ENCODE peak calls at places on chromosome 5, in six cellular contexts. One of them, this sample, is unnamed.

GRCh38 chr5:160423025-160423554 is 1.4 kb downstream of the PTTG1 start:
- DNase-seq in A549: no peak
- DNase-seq in endothelial cell of umbilical vein: no peak
- DNase-seq in K562: no peak
- DNase-seq in HepG2: no peak
- DNase-seq in GM12878: no peak
- DNase-seq in this sample: no peak

GRCh38 chr5:112682621-112683061 is 55.0 kb upstream of the APC start:
- DNase-seq in A549: no peak
- DNase-seq in endothelial cell of umbilical vein: no peak
- DNase-seq in K562: no peak
- DNase-seq in HepG2: no peak
- DNase-seq in GM12878: no peak
- DNase-seq in this sample: no peak

GRCh38 chr5:8829322-8830029 is 716.4 kb downstream of the SEMA5A start:
- DNase-seq in A549: peak
- DNase-seq in endothelial cell of umbilical vein: peak
- DNase-seq in K562: no peak
- DNase-seq in HepG2: no peak
- DNase-seq in GM12878: no peak
- DNase-seq in this sample: no peak

GRCh38 chr5:132076202-132076830 is 2.7 kb downstream of the CSF2 start:
- DNase-seq in A549: no peak
- DNase-seq in endothelial cell of umbilical vein: no peak
- DNase-seq in K562: no peak
- DNase-seq in HepG2: no peak
- DNase-seq in GM12878: no peak
- DNase-seq in this sample: no peak

GRCh38 chr5:98578438-98578837 is 195.0 kb upstream of the RGMB start:
- DNase-seq in A549: no peak
- DNase-seq in endothelial cell of umbilical vein: no peak
- DNase-seq in K562: no peak
- DNase-seq in HepG2: no peak
- DNase-seq in GM12878: no peak
- DNase-seq in this sample: no peak

GRCh38 chr5:7533941-7534340 is 138.0 kb downstream of the ADCY2 start:
- DNase-seq in A549: no peak
- DNase-seq in endothelial cell of umbilical vein: no peak
- DNase-seq in K562: no peak
- DNase-seq in HepG2: no peak
- DNase-seq in GM12878: no peak
- DNase-seq in this sample: no peak

GRCh38 chr5:80055491-80056170 is 20.5 kb downstream of the THBS4 start:
- DNase-seq in A549: no peak
- DNase-seq in endothelial cell of umbilical vein: no peak
- DNase-seq in K562: no peak
- DNase-seq in HepG2: no peak
- DNase-seq in GM12878: no peak
- DNase-seq in this sample: no peak

GRCh38 chr5:118981783-118982182 is 6.6 kb downstream of the DTWD2 start:
- DNase-seq in A549: no peak
- DNase-seq in endothelial cell of umbilical vein: no peak
- DNase-seq in K562: no peak
- DNase-seq in HepG2: no peak
- DNase-seq in GM12878: no peak
- DNase-seq in this sample: no peak

GRCh38 chr5:67029481-67029880 is 167.1 kb downstream of the CD180 start:
- DNase-seq in A549: no peak
- DNase-seq in endothelial cell of umbilical vein: no peak
- DNase-seq in K562: no peak
- DNase-seq in HepG2: no peak
- DNase-seq in GM12878: no peak
- DNase-seq in this sample: no peak

GRCh38 chr5:149675467-149676201 is 54.5 kb upstream of the PPARGC1B start:
- DNase-seq in A549: no peak
- DNase-seq in endothelial cell of umbilical vein: peak
- DNase-seq in K562: no peak
- DNase-seq in HepG2: no peak
- DNase-seq in GM12878: no peak
- DNase-seq in this sample: no peak

GRCh38 chr5:41762426-41762825 is 107.8 kb downstream of the OXCT1 start:
- DNase-seq in A549: no peak
- DNase-seq in endothelial cell of umbilical vein: peak
- DNase-seq in K562: no peak
- DNase-seq in HepG2: no peak
- DNase-seq in GM12878: no peak
- DNase-seq in this sample: no peak

GRCh38 chr5:131000289-131000688 is 164.8 kb downstream of the HINT1 start:
- DNase-seq in A549: no peak
- DNase-seq in endothelial cell of umbilical vein: no peak
- DNase-seq in K562: no peak
- DNase-seq in HepG2: no peak
- DNase-seq in GM12878: no peak
- DNase-seq in this sample: no peak

GRCh38 chr5:145243016-145243415 is 592.1 kb downstream of the PRELID2 start:
- DNase-seq in A549: no peak
- DNase-seq in endothelial cell of umbilical vein: no peak
- DNase-seq in K562: no peak
- DNase-seq in HepG2: no peak
- DNase-seq in GM12878: no peak
- DNase-seq in this sample: no peak

GRCh38 chr5:113029614-113030013 is 53.0 kb downstream of the DCP2 start:
- DNase-seq in A549: no peak
- DNase-seq in endothelial cell of umbilical vein: no peak
- DNase-seq in K562: no peak
- DNase-seq in HepG2: no peak
- DNase-seq in GM12878: no peak
- DNase-seq in this sample: no peak

GRCh38 chr5:168455201-168455600 is 31.1 kb upstream of the RARS1 start:
- DNase-seq in A549: no peak
- DNase-seq in endothelial cell of umbilical vein: no peak
- DNase-seq in K562: no peak
- DNase-seq in HepG2: no peak
- DNase-seq in GM12878: no peak
- DNase-seq in this sample: no peak

GRCh38 chr5:40853632-40854192 is 12.5 kb downstream of the CARD6 start:
- DNase-seq in A549: no peak
- DNase-seq in endothelial cell of umbilical vein: no peak
- DNase-seq in K562: peak
- DNase-seq in HepG2: no peak
- DNase-seq in GM12878: no peak
- DNase-seq in this sample: no peak

GRCh38 chr5:158287643-158288228 is 428.8 kb upstream of the CLINT1 start:
- DNase-seq in A549: no peak
- DNase-seq in endothelial cell of umbilical vein: peak
- DNase-seq in K562: no peak
- DNase-seq in HepG2: no peak
- DNase-seq in GM12878: no peak
- DNase-seq in this sample: no peak

DNA sequence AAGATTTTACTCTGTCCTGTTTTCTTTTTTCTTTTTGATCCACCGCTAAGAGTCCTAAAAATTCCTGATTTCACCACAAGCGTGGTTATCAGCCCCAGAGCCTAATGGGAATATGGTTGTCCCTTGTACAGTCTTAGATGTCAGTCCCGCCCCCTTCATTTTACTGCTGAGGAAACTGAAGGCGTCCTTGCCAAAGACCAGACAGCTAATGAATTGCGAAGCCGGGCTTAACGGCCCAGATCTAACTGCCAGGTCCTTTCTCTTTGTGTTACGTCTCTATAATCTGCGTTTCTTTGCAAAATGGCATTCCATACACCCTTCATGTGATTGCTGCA is 497 bp downstream of the NSA2 start:
- DNase-seq in A549: peak
- DNase-seq in endothelial cell of umbilical vein: no peak
- DNase-seq in K562: no peak
- DNase-seq in HepG2: peak
- DNase-seq in GM12878: no peak
- DNase-seq in this sample: peak
- TF ChIP-seq MYC in A549: no peak
- TF ChIP-seq MYC in endothelial cell of umbilical vein: no peak
- TF ChIP-seq MYC in K562: no peak
- TF ChIP-seq MYC in HepG2: no peak
- TF ChIP-seq MYC in GM12878: no peak
- TF ChIP-seq MYC in this sample: no peak

GRCh38 chr5:134070979-134071849 is 43.3 kb upstream of the TCF7 start:
- DNase-seq in A549: peak
- DNase-seq in endothelial cell of umbilical vein: no peak
- DNase-seq in K562: no peak
- DNase-seq in HepG2: peak
- DNase-seq in GM12878: peak
- DNase-seq in this sample: peak

GRCh38 chr5:134072471-134073220 is 41.8 kb upstream of the TCF7 start:
- DNase-seq in A549: no peak
- DNase-seq in endothelial cell of umbilical vein: no peak
- DNase-seq in K562: no peak
- DNase-seq in HepG2: no peak
- DNase-seq in GM12878: no peak
- DNase-seq in this sample: no peak

GRCh38 chr5:134071850-134072207 is 42.7 kb upstream of the TCF7 start:
- DNase-seq in A549: no peak
- DNase-seq in endothelial cell of umbilical vein: no peak
- DNase-seq in K562: no peak
- DNase-seq in HepG2: no peak
- DNase-seq in GM12878: no peak
- DNase-seq in this sample: no peak

GRCh38 chr5:134075102-134075501 is 39.4 kb upstream of the TCF7 start:
- DNase-seq in A549: no peak
- DNase-seq in endothelial cell of umbilical vein: no peak
- DNase-seq in K562: no peak
- DNase-seq in HepG2: no peak
- DNase-seq in GM12878: no peak
- DNase-seq in this sample: no peak

GRCh38 chr5:134073404-134073803 is 41.1 kb upstream of the TCF7 start:
- DNase-seq in A549: no peak
- DNase-seq in endothelial cell of umbilical vein: no peak
- DNase-seq in K562: no peak
- DNase-seq in HepG2: no peak
- DNase-seq in GM12878: no peak
- DNase-seq in this sample: no peak
- TF ChIP-seq MAX in A549: no peak
- TF ChIP-seq MAX in endothelial cell of umbilical vein: no peak
- TF ChIP-seq MAX in K562: no peak
- TF ChIP-seq MAX in HepG2: no peak
- TF ChIP-seq MAX in GM12878: no peak
- TF ChIP-seq MAX in this sample: no peak

GRCh38 chr5:55523293-55523692 is 11.5 kb downstream of the PLPP1 start:
- DNase-seq in A549: no peak
- DNase-seq in endothelial cell of umbilical vein: no peak
- DNase-seq in K562: no peak
- DNase-seq in HepG2: no peak
- DNase-seq in GM12878: no peak
- DNase-seq in this sample: no peak

GRCh38 chr5:55517804-55518203 is 17.0 kb downstream of the PLPP1 start:
- DNase-seq in A549: no peak
- DNase-seq in endothelial cell of umbilical vein: no peak
- DNase-seq in K562: no peak
- DNase-seq in HepG2: no peak
- DNase-seq in GM12878: no peak
- DNase-seq in this sample: no peak

GRCh38 chr5:55521903-55522302 is 12.9 kb downstream of the PLPP1 start:
- DNase-seq in A549: no peak
- DNase-seq in endothelial cell of umbilical vein: no peak
- DNase-seq in K562: no peak
- DNase-seq in HepG2: no peak
- DNase-seq in GM12878: no peak
- DNase-seq in this sample: no peak

GRCh38 chr5:55520117-55520829 is 14.5 kb downstream of the PLPP1 start:
- DNase-seq in A549: no peak
- DNase-seq in endothelial cell of umbilical vein: no peak
- DNase-seq in K562: no peak
- DNase-seq in HepG2: no peak
- DNase-seq in GM12878: no peak
- DNase-seq in this sample: no peak

GRCh38 chr5:55519001-55519400 is 15.8 kb downstream of the PLPP1 start:
- DNase-seq in A549: no peak
- DNase-seq in endothelial cell of umbilical vein: no peak
- DNase-seq in K562: no peak
- DNase-seq in HepG2: no peak
- DNase-seq in GM12878: no peak
- DNase-seq in this sample: no peak
- TF ChIP-seq POLR2A in A549: no peak
- TF ChIP-seq POLR2A in endothelial cell of umbilical vein: no peak
- TF ChIP-seq POLR2A in K562: no peak
- TF ChIP-seq POLR2A in HepG2: no peak
- TF ChIP-seq POLR2A in GM12878: no peak
- TF ChIP-seq POLR2A in this sample: no peak

GRCh38 chr5:116629168-116629567 is 54.5 kb upstream of the SEMA6A start:
- DNase-seq in A549: no peak
- DNase-seq in endothelial cell of umbilical vein: no peak
- DNase-seq in K562: no peak
- DNase-seq in HepG2: no peak
- DNase-seq in GM12878: no peak
- DNase-seq in this sample: no peak
- TF ChIP-seq MYC in A549: no peak
- TF ChIP-seq MYC in endothelial cell of umbilical vein: no peak
- TF ChIP-seq MYC in K562: no peak
- TF ChIP-seq MYC in HepG2: no peak
- TF ChIP-seq MYC in GM12878: no peak
- TF ChIP-seq MYC in this sample: no peak

DNA sequence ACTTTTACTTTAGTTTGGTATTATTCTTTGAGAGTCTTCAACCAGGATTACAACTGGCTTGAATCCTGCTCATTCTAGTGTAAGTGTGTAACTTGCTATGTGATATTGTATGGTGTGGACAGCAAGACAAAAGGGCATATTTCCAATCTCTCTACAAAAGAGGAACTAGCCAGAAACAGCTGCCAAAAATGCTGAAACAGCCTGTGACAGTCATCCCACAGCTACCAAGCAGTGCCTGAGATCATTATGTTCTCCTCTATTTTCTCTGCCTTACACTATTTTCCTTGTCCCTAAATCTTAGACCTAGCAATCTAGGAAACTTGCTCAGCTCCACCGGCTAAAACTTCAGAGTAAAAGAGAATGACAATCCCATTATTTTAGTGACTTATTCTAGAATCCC is 42.8 kb downstream of the WDR41 start:
- DNase-seq in A549: no peak
- DNase-seq in endothelial cell of umbilical vein: no peak
- DNase-seq in K562: peak
- DNase-seq in HepG2: no peak
- DNase-seq in GM12878: no peak
- DNase-seq in this sample: peak
- TF ChIP-seq MAX in A549: no peak
- TF ChIP-seq MAX in endothelial cell of umbilical vein: no peak
- TF ChIP-seq MAX in K562: no peak
- TF ChIP-seq MAX in HepG2: no peak
- TF ChIP-seq MAX in GM12878: no peak
- TF ChIP-seq MAX in this sample: no peak

DNA sequence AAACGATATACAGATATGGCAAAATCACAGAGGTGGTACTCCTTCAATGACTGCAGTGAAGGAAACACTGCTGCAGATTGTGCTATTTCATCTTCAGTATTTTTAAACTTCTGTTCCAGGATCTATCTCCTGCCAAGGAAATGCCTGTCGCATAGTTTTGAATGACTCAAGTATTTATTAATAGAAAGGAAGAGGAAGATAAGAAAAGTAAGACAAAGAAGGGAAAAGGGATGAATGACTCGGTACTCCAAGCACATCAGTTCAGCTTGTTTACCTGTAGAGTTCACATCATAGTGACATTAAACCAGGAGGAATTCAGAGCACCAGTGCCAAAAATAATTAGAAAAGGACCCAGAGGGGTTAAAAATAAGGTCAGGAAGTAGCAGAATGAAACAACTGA is 5.1 kb upstream of the GPX8 start:
- DNase-seq in A549: no peak
- DNase-seq in endothelial cell of umbilical vein: peak
- DNase-seq in K562: no peak
- DNase-seq in HepG2: no peak
- DNase-seq in GM12878: no peak
- DNase-seq in this sample: no peak
- TF ChIP-seq POLR2A in A549: no peak
- TF ChIP-seq POLR2A in endothelial cell of umbilical vein: no peak
- TF ChIP-seq POLR2A in K562: no peak
- TF ChIP-seq POLR2A in HepG2: no peak
- TF ChIP-seq POLR2A in GM12878: no peak
- TF ChIP-seq POLR2A in this sample: no peak